ENCODE peak calls at places on chromosomes 13 and 19, in ten cellular contexts. G, J, W, Q, P, D, K, V, B and U are unnamed samples.
A peak's percentile ranks its signal among the peaks of the same experiment; 100 is the strongest.

GRCh38 chr19:46124638-46125115 is at the start of gene IGFL3:
- DNase-seq in G (no peak), J (no peak), W (peak; percentile 31), Q (peak; percentile 58), P (no peak), D (no peak), K (no peak), V (no peak), B (peak; percentile 34), U (no peak)

GRCh38 chr19:48746120-48746519 is 589 bp downstream of the IZUMO1 start:
- DNase-seq in G (no peak), J (no peak), W (no peak), Q (no peak), P (no peak), D (no peak), K (no peak), V (no peak), B (no peak), U (no peak)

GRCh38 chr19:40392894-40393517 is 3.0 kb upstream of the HIPK4 start:
- DNase-seq in G (no peak), J (peak; percentile 45), W (no peak), Q (no peak), P (peak; percentile 33), D (no peak), K (no peak), V (no peak), B (no peak), U (no peak)

GRCh38 chr19:39406656-39407393 is at the start of gene ZFP36:
- DNase-seq in G (peak; percentile 91), J (peak; percentile 91), W (peak; percentile 81), Q (peak; percentile 90), P (peak; percentile 91), D (peak; percentile 95), K (peak; percentile 97), V (peak; percentile 80), B (peak; percentile 83), U (peak; percentile 93)

GRCh38 chr19:46442808-46443450 is 14.2 kb upstream of the PNMA8C start:
- DNase-seq in G (peak; percentile 84), J (peak; percentile 87), W (peak; percentile 78), Q (peak; percentile 80), P (peak; percentile 73), D (peak; percentile 81), K (no peak), V (no peak), B (peak; percentile 78), U (peak; percentile 81)

GRCh38 chr13:113635048-113635420 is 23.0 kb downstream of the ATP4B start:
- DNase-seq in G (no peak), J (no peak), W (no peak), Q (no peak), P (no peak), D (no peak), K (no peak), V (peak; percentile 20), B (no peak), U (no peak)

GRCh38 chr19:3980353-3981251 is 4.7 kb downstream of the EEF2 start:
- DNase-seq in G (no peak), J (no peak), W (no peak), Q (peak; percentile 19), P (no peak), D (no peak), K (no peak), V (no peak), B (no peak), U (no peak)

GRCh38 chr13:93862259-93862658 is 617.2 kb downstream of the DCT start:
- DNase-seq in G (peak; percentile 45), J (no peak), W (peak; percentile 49), Q (peak; percentile 60), P (no peak), D (peak; percentile 23), K (no peak), V (no peak), B (peak; percentile 60), U (peak; percentile 37)

GRCh38 chr19:49820125-49820524 is 2.0 kb downstream of the MED25 start:
- DNase-seq in G (peak; percentile 29), J (peak; percentile 90), W (no peak), Q (no peak), P (peak; percentile 77), D (peak; percentile 82), K (no peak), V (no peak), B (no peak), U (peak; percentile 67)

DNA sequence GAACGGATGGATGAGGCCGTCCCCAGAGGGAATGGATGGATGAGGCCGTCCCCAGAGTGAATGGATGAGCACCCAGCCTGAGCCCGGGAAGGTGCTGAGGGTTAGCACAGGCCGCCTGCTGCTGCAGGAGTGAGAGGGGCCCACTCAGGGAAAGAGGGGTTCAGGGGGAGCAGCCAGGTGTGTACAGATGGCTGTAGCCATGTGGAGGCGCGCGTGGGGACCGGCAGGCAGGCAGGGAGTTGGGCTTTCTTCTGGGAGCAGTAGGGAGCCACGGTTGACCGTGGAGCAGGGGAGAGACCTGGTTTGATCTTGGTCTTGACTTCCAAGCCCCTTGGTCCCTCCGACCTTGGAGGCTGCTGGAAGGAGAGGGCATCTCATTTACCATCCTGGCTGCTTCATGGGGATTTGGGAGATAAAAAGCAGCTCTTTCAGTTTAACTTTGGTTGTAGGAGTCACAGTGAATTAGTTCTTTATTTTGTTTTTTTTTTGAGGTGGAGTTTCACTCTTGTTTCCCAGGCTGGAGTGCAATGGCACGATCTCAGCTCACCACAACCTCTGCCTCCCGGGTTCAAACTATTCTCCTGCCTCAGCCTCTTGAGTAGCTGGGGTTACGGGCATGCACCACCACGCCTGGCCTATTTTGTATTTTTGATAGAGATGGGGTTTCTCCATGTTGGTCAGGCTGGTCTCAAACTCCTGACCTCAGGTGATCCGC is 24.7 kb downstream of the ARID3A start:
- DNase-seq in G (no peak), J (no peak), W (no peak), Q (no peak), P (no peak), D (no peak), K (no peak), V (no peak), B (no peak), U (no peak)
- H3K4me3 ChIP-seq in G (no peak overlapping the region), J (no peak overlapping the region), W (no peak overlapping the region), Q (no peak overlapping the region), P (no peak overlapping the region), D (no peak overlapping the region), K (no peak overlapping the region), V (no peak overlapping the region), B (no peak overlapping the region), U (no peak overlapping the region)

GRCh38 chr19:35000647-35001501 is 751 bp downstream of the GRAMD1A start:
- DNase-seq in G (peak; percentile 41), J (no peak), W (peak; percentile 40), Q (peak; percentile 62), P (peak; percentile 60), D (peak; percentile 52), K (no peak), V (no peak), B (peak; percentile 50), U (peak; percentile 50)

GRCh38 chr19:34999498-35000337 is at the start of gene GRAMD1A:
- DNase-seq in G (peak; percentile 83), J (peak; percentile 88), W (peak; percentile 73), Q (peak; percentile 92), P (peak; percentile 91), D (peak; percentile 96), K (peak; percentile 93), V (peak; percentile 69), B (peak; percentile 80), U (peak; percentile 92)

GRCh38 chr19:34996978-34997640 is 3.0 kb upstream of the GRAMD1A start:
- DNase-seq in G (no peak), J (no peak), W (no peak), Q (no peak), P (no peak), D (peak; percentile 80), K (no peak), V (no peak), B (no peak), U (peak; percentile 54)

GRCh38 chr19:35000338-35000646 is 169 bp downstream of the GRAMD1A start:
- DNase-seq in G (no peak), J (no peak), W (no peak), Q (no peak), P (no peak), D (no peak), K (no peak), V (no peak), B (no peak), U (no peak)

GRCh38 chr19:34998777-34999497 is 1.2 kb upstream of the GRAMD1A start:
- DNase-seq in G (no peak), J (no peak), W (no peak), Q (no peak), P (no peak), D (no peak), K (no peak), V (no peak), B (no peak), U (no peak)
- H3K4me3 ChIP-seq in G (peak overlapping the region; percentile 77), J (no peak overlapping the region), W (peak overlapping the region; percentile 62), Q (peak overlapping the region; percentile 85), P (peak overlapping the region; percentile 1), D (peak overlapping the region; percentile 82), K (peak overlapping the region; percentile 99), V (peak overlapping the region; percentile 87), B (peak overlapping the region; percentile 96), U (peak overlapping the region; percentile 86)

GRCh38 chr19:30717381-30717780 is 345.2 kb downstream of the ZNF536 start:
- DNase-seq in G (no peak), J (no peak), W (no peak), Q (no peak), P (no peak), D (no peak), K (no peak), V (no peak), B (no peak), U (no peak)

GRCh38 chr19:30719991-30720329 is 347.8 kb downstream of the ZNF536 start:
- DNase-seq in G (no peak), J (peak; percentile 61), W (no peak), Q (peak; percentile 41), P (peak; percentile 42), D (no peak), K (no peak), V (no peak), B (no peak), U (no peak)

GRCh38 chr19:30719189-30719990 is 347.2 kb downstream of the ZNF536 start:
- DNase-seq in G (peak; percentile 28), J (peak; percentile 85), W (peak; percentile 6), Q (peak; percentile 54), P (peak; percentile 87), D (peak; percentile 44), K (no peak), V (no peak), B (no peak), U (peak; percentile 13)

GRCh38 chr19:30718014-30718413 is 345.8 kb downstream of the ZNF536 start:
- DNase-seq in G (no peak), J (no peak), W (no peak), Q (no peak), P (no peak), D (no peak), K (no peak), V (no peak), B (no peak), U (no peak)

DNA sequence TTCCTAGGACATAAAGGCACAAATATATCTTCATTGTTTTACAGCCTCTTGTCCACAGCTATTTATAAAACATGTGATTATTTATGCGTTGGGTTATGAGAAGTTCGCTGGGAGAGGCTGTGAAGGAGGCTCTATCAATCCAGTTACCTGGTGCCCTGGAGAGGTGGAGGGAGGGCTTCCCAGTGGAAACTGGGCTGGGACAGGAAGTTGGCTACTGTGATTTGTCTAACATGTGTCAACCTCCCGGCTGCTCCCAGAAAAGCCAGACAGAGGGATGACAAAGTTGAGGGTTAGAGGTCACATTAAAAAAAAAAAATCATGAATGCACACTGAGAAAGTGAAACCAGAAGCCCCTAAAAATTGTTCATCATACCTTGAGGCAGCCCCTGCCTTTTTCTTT is 346.5 kb downstream of the ZNF536 start:
- DNase-seq in G (no peak), J (peak; percentile 51), W (no peak), Q (no peak), P (peak; percentile 35), D (no peak), K (no peak), V (no peak), B (no peak), U (no peak)
- H3K4me3 ChIP-seq in G (peak overlapping the region; percentile 79), J (no peak overlapping the region), W (no peak overlapping the region), Q (peak overlapping the region; percentile 87), P (peak overlapping the region; percentile 0), D (no peak overlapping the region), K (peak overlapping the region; percentile 78), V (peak overlapping the region; percentile 66), B (no peak overlapping the region), U (peak overlapping the region; percentile 57)

GRCh38 chr13:110949116-110949515 is 34.2 kb upstream of the ANKRD10 start:
- DNase-seq in G (no peak), J (no peak), W (no peak), Q (no peak), P (no peak), D (no peak), K (no peak), V (no peak), B (no peak), U (no peak)
- H3K4me3 ChIP-seq in G (no peak overlapping the region), J (no peak overlapping the region), W (no peak overlapping the region), Q (no peak overlapping the region), P (no peak overlapping the region), D (no peak overlapping the region), K (no peak overlapping the region), V (no peak overlapping the region), B (no peak overlapping the region), U (no peak overlapping the region)